ENCODE peak calls at places on chromosome X, in seven cellular contexts. K is mucosa of descending colon, Z is colonic mucosa, M is Peyer's patch, I is HFFc6, P is lung, U is keratinocyte. A is an unnamed sample.

GRCh38 chrX:11791537-11791936 is 33.5 kb downstream of the MSL3 start:
- DNase-seq in P (no peak), U (no peak), M (no peak), I (no peak), Z (no peak), K (no peak), A (no peak)

GRCh38 chrX:41781500-41781899 is 57.5 kb downstream of the GPR82 start:
- DNase-seq in P (no peak), I (peak), Z (no peak), M (no peak), U (no peak), K (no peak), A (no peak)

GRCh38 chrX:40169193-40170086 is 71.7 kb upstream of the BCOR start:
- DNase-seq in I (no peak), U (no peak), K (peak), Z (peak), M (no peak), P (no peak), A (peak)

GRCh38 chrX:131821945-131822622 is 201.0 kb upstream of the STK26 start:
- DNase-seq in P (peak), U (no peak), I (no peak), M (no peak), K (peak), Z (peak), A (peak)

GRCh38 chrX:3669841-3670240 is 43.6 kb downstream of the PRKX start:
- DNase-seq in M (peak), U (no peak), Z (peak), K (peak), P (no peak), I (no peak), A (no peak)

GRCh38 chrX:44216171-44216570 is 127.3 kb downstream of the EFHC2 start:
- DNase-seq in I (no peak), M (no peak), U (no peak), K (no peak), P (no peak), Z (no peak), A (no peak)

GRCh38 chrX:2136848-2137247 is 363.9 kb downstream of the DHRSX start:
- DNase-seq in P (no peak), Z (no peak), K (no peak), M (no peak), I (no peak), U (no peak), A (no peak)

GRCh38 chrX:13064599-13065143 is 20.3 kb upstream of the FAM9C start:
- DNase-seq in M (no peak), I (peak), K (no peak), U (no peak), P (no peak), Z (no peak), A (no peak)

GRCh38 chrX:40576291-40576690 is 4.5 kb upstream of the ATP6AP2 start:
- DNase-seq in Z (no peak), I (no peak), P (no peak), M (no peak), U (no peak), K (no peak), A (no peak)

GRCh38 chrX:65203545-65203944 is 227.3 kb upstream of the ZC4H2 start:
- DNase-seq in P (no peak), K (peak), Z (peak), M (peak), I (no peak), U (no peak), A (no peak)

GRCh38 chrX:44903842-44904530 is 31.0 kb downstream of the KDM6A start:
- DNase-seq in I (no peak), U (no peak), P (no peak), M (no peak), Z (no peak), K (no peak), A (peak)

DNA sequence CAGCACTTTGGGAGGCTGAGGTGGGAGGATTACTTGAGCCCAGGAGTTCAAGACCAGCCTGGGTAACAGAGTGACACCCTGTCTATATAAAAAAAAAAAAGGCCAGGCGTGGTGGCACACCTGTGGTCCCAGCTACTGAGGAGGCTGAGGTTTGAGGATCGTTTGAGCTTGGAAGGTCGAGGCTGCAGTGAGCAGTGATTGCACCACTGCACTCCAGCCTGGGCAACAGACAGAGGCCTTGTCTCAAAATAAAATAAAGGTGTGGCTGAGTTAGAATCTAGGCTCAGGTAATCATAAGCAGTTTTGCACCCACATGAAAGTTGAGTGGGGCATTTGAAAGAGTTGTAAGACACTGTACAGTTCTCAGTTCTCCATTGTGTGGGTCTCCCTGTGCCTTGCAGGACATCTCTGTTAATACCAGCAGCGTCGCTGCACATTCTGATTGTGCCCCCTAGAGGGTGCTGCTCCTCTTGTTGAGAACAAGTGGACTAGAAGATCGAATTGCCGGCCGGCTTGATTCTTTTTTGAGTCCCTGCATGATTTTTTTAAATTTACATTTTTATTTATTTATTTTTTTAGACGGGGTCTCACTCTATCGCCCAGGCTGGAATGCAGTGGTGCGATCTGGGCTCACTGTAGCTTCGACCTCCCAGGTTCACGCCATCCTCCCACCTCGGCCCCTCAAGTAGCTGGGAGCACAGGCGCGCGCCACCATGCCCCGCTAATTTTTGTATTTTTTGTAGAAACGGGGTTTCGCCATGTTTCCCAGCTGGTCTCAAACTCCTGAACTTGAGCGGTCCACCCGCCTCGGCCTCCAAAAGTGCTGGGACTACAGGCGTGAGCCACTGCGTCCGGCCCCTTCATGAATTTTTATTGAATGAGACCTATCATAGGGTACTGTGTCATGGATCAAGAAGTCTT is 73.6 kb upstream of the RBMX start:
- DNase-seq in U (peak), I (peak), K (no peak), Z (peak), P (peak), M (peak), A (peak)
- TF ChIP-seq CTCF in U (peak), I (peak), K (no peak), Z (peak), P (no peak), M (no peak), A (peak)

GRCh38 chrX:119190251-119190651 is 45.8 kb upstream of the PGRMC1 start:
- DNase-seq in U (no peak), P (no peak), Z (no peak), I (no peak), M (no peak), K (no peak), A (no peak)

GRCh38 chrX:119187298-119187697 is 48.8 kb upstream of the PGRMC1 start:
- DNase-seq in P (no peak), K (no peak), Z (no peak), M (no peak), U (no peak), I (no peak), A (no peak)

GRCh38 chrX:119189586-119189985 is 46.5 kb upstream of the PGRMC1 start:
- DNase-seq in P (no peak), U (no peak), K (no peak), Z (no peak), I (no peak), M (no peak), A (no peak)

GRCh38 chrX:119190736-119191282 is 45.3 kb upstream of the PGRMC1 start:
- DNase-seq in Z (no peak), U (no peak), K (no peak), P (no peak), I (peak), M (no peak), A (no peak)

GRCh38 chrX:119189115-119189514 is 47.0 kb upstream of the PGRMC1 start:
- DNase-seq in Z (no peak), K (no peak), I (no peak), P (no peak), U (no peak), M (no peak), A (no peak)
- TF ChIP-seq CTCF in Z (no peak), K (no peak), I (peak), P (no peak), U (no peak), M (no peak), A (no peak)

GRCh38 chrX:21974011-21974385 is 33.5 kb downstream of the SMS start:
- DNase-seq in I (no peak), U (no peak), K (no peak), Z (peak), M (no peak), P (no peak), A (no peak)

GRCh38 chrX:21973321-21974010 is 33.0 kb downstream of the SMS start:
- DNase-seq in Z (no peak), M (no peak), P (no peak), K (no peak), I (no peak), U (no peak), A (no peak)

GRCh38 chrX:21975242-21975641 is 34.7 kb downstream of the SMS start:
- DNase-seq in Z (no peak), I (no peak), P (no peak), K (no peak), U (no peak), M (no peak), A (no peak)

GRCh38 chrX:21972046-21972445 is 31.5 kb downstream of the SMS start:
- DNase-seq in I (no peak), K (no peak), Z (no peak), P (no peak), M (no peak), U (no peak), A (no peak)

GRCh38 chrX:21972721-21973120 is 32.2 kb downstream of the SMS start:
- DNase-seq in U (no peak), K (no peak), Z (no peak), I (peak), P (no peak), M (no peak), A (no peak)
- TF ChIP-seq CTCF in U (peak), K (no peak), Z (no peak), I (peak), P (no peak), M (no peak), A (peak)

DNA sequence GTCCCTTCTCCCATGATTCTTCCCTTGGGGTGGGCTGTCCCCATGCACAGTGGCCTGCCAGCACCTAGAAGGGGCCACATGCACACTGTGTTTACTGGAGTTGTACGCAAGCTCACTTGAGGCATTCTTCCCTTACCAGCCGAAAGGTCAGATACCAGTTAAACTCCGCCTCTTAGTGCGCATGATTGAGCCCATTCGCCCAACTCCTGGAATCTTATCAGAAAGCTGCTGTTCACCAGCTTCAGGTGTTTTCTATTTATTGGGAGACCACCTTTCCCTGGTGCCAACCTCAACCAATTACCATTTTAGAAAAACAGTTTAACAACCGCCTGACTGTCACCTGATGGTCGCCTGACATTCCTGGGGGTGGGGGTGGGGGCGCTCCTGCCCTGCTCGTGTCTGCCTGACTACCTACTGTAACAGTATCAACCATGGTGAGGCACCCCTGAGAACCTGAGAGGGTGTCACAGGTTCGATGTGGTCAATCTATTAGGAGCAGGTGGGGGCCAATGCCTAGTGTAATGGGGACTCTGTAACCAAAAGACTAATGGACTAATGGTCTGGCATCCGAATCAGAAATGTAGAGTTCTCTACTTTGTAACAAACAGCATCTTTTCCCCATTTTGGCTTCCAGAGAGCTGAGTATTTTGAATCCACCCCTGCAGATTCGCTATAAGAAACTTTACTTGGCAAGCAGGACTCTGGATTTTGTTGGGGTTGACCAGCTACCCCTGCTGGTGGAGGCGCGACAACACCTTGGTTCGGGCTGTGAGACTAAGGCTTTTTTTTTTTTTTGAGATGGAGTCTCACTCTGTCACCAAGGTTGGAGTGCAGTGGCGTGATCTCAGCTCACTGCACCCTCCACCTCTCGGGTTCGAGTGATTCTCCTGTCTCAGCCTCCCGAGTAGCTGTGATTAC is 58.3 kb upstream of the ZNF157 start:
- DNase-seq in P (peak), K (no peak), I (peak), M (peak), Z (peak), U (no peak), A (peak)
- TF ChIP-seq CTCF in P (peak), K (no peak), I (peak), M (no peak), Z (peak), U (peak), A (peak)

A was measured in GM06990.